ENCODE peak calls at places on chromosomes 5 and 9, in eight cellular contexts. Z is CD8-positive, alpha-beta T cell; W is CD8-positive, alpha-beta memory T cell; F is transverse colon; C is body of pancreas; Y is ascending aorta; P is left ventricle myocardium inferior; S is effector memory CD4-positive, alpha-beta T cell. X is an unnamed sample. For H3K4me1, the result is how much of the 10 kb centered on the place peaks cover.

GRCh38 chr5:65808818-65809217 is 86.8 kb downstream of the NLN start:
- DNase-seq in S (no peak), F (no peak), Z (no peak), P (no peak), W (no peak), Y (no peak), C (no peak), X (no peak)

GRCh38 chr9:129175825-129176633 is 2.0 kb downstream of the IER5L start:
- DNase-seq in C (peak), Z (peak), F (peak), P (peak), W (peak), Y (peak), S (peak), X (peak)

GRCh38 chr9:114004221-114004716 is 73.8 kb downstream of the AMBP start:
- DNase-seq in P (peak), Z (peak), S (no peak), C (peak), W (no peak), F (no peak), Y (peak), X (no peak)

GRCh38 chr9:1083325-1083913 is 33.3 kb downstream of the DMRT2 start:
- DNase-seq in Y (no peak), Z (no peak), F (peak), C (peak), W (no peak), P (peak), S (no peak), X (peak)

GRCh38 chr9:68546596-68547390 is 6.1 kb upstream of the TMEM252 start:
- DNase-seq in Z (no peak), F (no peak), P (no peak), S (no peak), W (no peak), Y (no peak), C (peak), X (no peak)

GRCh38 chr9:61670616-61671015 is 480.8 kb downstream of the SPATA31A7 start:
- DNase-seq in P (no peak), S (no peak), Z (peak), F (peak), W (no peak), C (no peak), Y (peak), X (no peak)

GRCh38 chr9:136747161-136748060 is 914 bp downstream of the LCN6 start:
- DNase-seq in S (no peak), C (no peak), W (no peak), Y (no peak), F (no peak), Z (no peak), P (no peak), X (no peak)

GRCh38 chr5:111563041-111563822 is 50.9 kb upstream of the STARD4 start:
- DNase-seq in C (no peak), P (no peak), Y (no peak), S (no peak), Z (no peak), F (no peak), W (no peak), X (no peak)

GRCh38 chr9:92992549-92992948 is 45.2 kb downstream of the FGD3 start:
- DNase-seq in S (no peak), W (no peak), Z (no peak), Y (no peak), F (no peak), C (no peak), P (no peak), X (no peak)

GRCh38 chr9:124452841-124453585 is 2.8 kb downstream of the ADGRD2 start:
- DNase-seq in Z (no peak), S (no peak), F (no peak), C (no peak), Y (no peak), W (no peak), P (no peak), X (no peak)
- H3K4me3 ChIP-seq in Z (no peak), S (no peak), F (no peak), C (no peak), Y (no peak), W (no peak), P (peak), X (no peak)

GRCh38 chr9:4117835-4118610 is 181.8 kb downstream of the GLIS3 start:
- DNase-seq in Z (peak), F (peak), W (peak), C (no peak), P (no peak), Y (no peak), S (peak), X (peak)
- H3K4me1 ChIP-seq in Z (under half), F (under half), W (under half), C (under half), P (under half), Y (under half), S (under half), X (under half)

GRCh38 chr5:140555747-140556312 is 1.4 kb downstream of the SRA1 start:
- DNase-seq in C (no peak), P (no peak), W (no peak), Y (no peak), Z (no peak), F (no peak), S (no peak), X (no peak)
- H3K27ac ChIP-seq in C (no peak), P (no peak), W (peak), Y (no peak), Z (peak), F (peak), S (peak), X (peak)

DNA sequence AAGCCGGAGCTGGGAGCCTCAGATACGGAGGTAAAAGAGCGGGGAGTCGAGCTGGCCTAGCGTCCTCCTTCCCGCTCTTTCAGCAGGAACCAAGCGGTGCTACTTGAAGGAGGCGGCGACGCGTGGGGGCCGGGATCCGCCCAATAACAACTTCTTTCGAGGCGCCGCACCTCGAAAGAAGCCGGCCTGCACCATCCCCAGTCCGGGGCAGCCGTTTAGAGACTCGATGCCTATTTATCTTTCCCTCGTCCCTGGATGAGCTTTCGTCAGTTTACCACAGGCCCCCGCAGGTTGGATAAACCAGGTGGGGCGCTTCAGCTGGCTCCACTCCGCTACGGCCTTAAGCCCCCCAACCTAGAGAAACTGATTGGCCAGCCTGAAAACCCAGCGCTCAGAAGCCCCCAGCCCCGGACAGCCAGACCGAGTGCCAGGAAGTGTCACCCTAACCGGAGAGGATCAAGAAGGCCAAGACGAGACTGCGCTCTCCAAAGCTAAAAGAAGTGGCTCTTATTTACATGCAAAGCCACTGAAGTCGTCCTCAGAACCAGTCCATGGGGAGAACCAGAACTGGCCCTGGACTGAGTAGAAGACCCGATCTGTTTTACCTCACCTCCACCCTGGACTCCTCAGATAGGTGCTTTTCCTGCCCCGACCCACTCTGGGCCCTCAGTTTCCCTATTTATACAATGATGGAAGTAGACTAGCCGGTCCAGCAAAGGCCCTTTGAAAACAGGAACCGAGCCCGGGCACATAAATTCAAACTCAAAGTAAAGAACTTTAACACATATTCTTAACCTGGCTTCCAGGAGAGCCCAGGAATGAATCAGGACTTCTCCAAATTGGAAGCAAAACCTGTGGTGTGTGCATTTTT is 1.4 kb downstream of the HAND1 start:
- DNase-seq in S (no peak), Z (no peak), W (no peak), P (no peak), C (no peak), Y (no peak), F (no peak), X (no peak)
- H3K4me3 ChIP-seq in S (no peak), Z (no peak), W (no peak), P (peak), C (no peak), Y (peak), F (peak), X (no peak)

GRCh38 chr9:104864675-104865104 is 63.3 kb downstream of the ABCA1 start:
- DNase-seq in Z (no peak), F (no peak), C (no peak), S (no peak), Y (no peak), W (no peak), P (no peak), X (no peak)
- H3K4me1 ChIP-seq in Z (under half), F (half or more), C (under half), S (under half), Y (under half), W (under half), P (under half), X (half or more)

DNA sequence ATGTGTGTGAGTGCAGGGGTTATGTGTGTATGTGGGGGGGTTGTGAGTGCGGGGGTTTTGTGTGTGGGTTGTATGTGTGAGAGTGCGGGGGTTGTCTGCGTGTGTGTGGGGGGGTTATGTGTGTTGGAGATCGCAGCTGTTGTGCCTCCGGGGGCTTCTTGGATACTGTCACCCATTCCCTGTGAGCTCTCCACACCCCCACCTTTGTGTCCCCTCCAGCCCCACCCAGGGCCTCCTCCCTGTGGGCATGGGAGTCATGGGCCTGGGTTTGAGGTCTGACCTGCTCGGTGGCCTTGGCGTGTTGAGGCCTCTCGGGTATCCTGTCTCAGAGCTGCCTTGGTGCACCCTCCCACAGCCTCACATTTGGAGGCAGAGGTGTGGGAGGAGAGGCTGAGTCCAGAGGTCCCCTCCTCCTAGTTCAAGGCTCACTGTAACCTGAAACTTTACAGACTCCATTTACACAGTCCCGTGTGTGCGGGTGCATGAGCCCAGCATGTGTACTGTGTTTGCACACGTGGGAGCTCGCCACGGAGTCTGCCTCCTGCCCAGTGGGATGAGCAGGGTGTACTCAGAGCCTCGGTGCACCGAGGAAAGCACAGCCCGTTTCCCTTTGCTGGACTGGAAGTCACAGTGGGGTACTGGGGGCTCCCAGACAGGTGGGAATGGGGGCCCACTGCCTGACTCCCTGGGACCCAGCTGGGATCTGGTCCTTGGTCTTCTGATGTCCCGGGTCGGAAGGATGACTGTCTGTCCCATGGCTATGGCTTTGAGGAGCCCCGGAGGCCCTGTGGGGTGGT is 43.4 kb downstream of the RXRA start:
- DNase-seq in C (no peak), W (no peak), F (no peak), Y (no peak), S (no peak), Z (no peak), P (no peak), X (no peak)
- H3K27ac ChIP-seq in C (no peak), W (no peak), F (no peak), Y (no peak), S (no peak), Z (no peak), P (peak), X (no peak)

GRCh38 chr5:40844565-40844964 is 3.4 kb downstream of the CARD6 start:
- DNase-seq in S (no peak), P (no peak), Z (no peak), C (no peak), Y (no peak), F (no peak), W (no peak), X (no peak)

GRCh38 chr5:40841068-40841805 is at the start of gene CARD6:
- DNase-seq in F (no peak), W (no peak), Z (no peak), C (peak), S (no peak), Y (no peak), P (no peak), X (no peak)

GRCh38 chr5:40846371-40846770 is 5.2 kb downstream of the CARD6 start:
- DNase-seq in P (no peak), W (no peak), F (no peak), Y (no peak), Z (no peak), C (no peak), S (no peak), X (no peak)

GRCh38 chr5:40838076-40838475 is 3.1 kb upstream of the RPL37 start:
- DNase-seq in F (no peak), P (no peak), W (no peak), Y (no peak), Z (no peak), C (no peak), S (peak), X (no peak)

DNA sequence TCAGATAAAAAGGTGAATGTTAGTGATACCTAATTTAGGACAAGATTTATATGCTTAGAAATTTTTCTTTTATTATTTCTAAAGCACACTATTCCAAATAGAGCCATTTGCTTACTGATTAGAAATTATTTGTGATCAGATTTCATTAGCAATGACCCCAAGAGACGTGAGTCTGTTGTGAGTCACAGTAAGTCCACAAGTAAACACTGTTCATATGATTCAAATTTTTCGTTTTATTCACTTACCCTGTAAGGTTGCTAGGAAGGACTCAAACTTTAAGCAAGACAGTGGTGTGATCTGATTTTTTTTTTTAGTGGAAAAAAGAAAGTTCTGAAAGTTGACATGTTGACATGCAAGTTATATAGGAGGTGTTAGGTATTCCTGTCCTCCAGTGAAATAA is 1.2 kb downstream of the CARD6 start:
- DNase-seq in Z (no peak), Y (no peak), S (no peak), C (no peak), P (no peak), F (no peak), W (no peak), X (no peak)
- H3K4me3 ChIP-seq in Z (no peak), Y (peak), S (no peak), C (peak), P (peak), F (no peak), W (no peak), X (peak)

DNA sequence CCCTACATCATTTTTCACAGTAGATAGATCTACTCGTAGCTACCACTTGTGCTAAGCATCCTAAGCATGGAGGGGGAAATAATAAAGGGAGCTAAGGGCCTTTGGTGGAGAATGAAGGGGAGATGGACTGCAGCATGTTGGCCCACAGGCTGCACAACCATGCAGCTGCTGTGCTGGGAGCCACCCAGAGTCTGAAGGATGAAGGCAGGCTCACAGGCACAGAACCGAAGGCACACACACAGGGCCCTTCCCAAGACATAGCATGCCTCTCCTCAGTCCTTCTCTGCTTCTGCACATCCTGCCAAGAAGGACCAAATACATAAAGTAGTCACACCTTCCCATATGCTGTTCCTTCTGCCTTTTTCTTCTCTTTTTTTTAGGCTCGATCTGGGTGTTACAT is 6.6 kb downstream of the FAM193B start:
- DNase-seq in F (no peak), P (no peak), C (no peak), Y (no peak), Z (no peak), S (no peak), W (no peak), X (no peak)
- H3K4me1 ChIP-seq in F (under half), P (half or more), C (half or more), Y (half or more), Z (under half), S (under half), W (under half), X (half or more)

X was measured in lower lobe of right lung.